ENCODE peak calls at places on chromosomes 11 and 22, in seven cellular contexts. One of them, this sample, is unnamed.

GRCh38 chr11:43933608-43934358 is 8.7 kb upstream of the C11orf96 start:
- DNase-seq in germinal center: no peak
- DNase-seq in SJCRH30: peak
- DNase-seq in A172: no peak
- DNase-seq in fibroblast of the conjunctiva: no peak
- DNase-seq in Jurkat, Clone E6-1: no peak
- DNase-seq in NCI-H146: peak
- DNase-seq in this sample: no peak

GRCh38 chr11:102431404-102431803 is 21.2 kb downstream of the TMEM123 start:
- DNase-seq in germinal center: no peak
- DNase-seq in SJCRH30: no peak
- DNase-seq in A172: no peak
- DNase-seq in fibroblast of the conjunctiva: no peak
- DNase-seq in Jurkat, Clone E6-1: no peak
- DNase-seq in NCI-H146: no peak
- DNase-seq in this sample: no peak

GRCh38 chr22:37008365-37008764 is 10.9 kb downstream of the TST start:
- DNase-seq in germinal center: no peak
- DNase-seq in SJCRH30: no peak
- DNase-seq in A172: no peak
- DNase-seq in fibroblast of the conjunctiva: no peak
- DNase-seq in Jurkat, Clone E6-1: no peak
- DNase-seq in NCI-H146: no peak
- DNase-seq in this sample: no peak

GRCh38 chr11:2975594-2975993 is 16.5 kb downstream of the NAP1L4 start:
- DNase-seq in germinal center: peak
- DNase-seq in SJCRH30: no peak
- DNase-seq in A172: peak
- DNase-seq in fibroblast of the conjunctiva: peak
- DNase-seq in Jurkat, Clone E6-1: peak
- DNase-seq in NCI-H146: peak
- DNase-seq in this sample: peak

GRCh38 chr11:13358871-13359270 is 81.3 kb downstream of the BMAL1 start:
- DNase-seq in germinal center: no peak
- DNase-seq in SJCRH30: no peak
- DNase-seq in A172: no peak
- DNase-seq in fibroblast of the conjunctiva: no peak
- DNase-seq in Jurkat, Clone E6-1: no peak
- DNase-seq in NCI-H146: no peak
- DNase-seq in this sample: no peak

GRCh38 chr22:45284705-45285305 is at the start of gene UPK3A:
- DNase-seq in germinal center: peak
- DNase-seq in SJCRH30: no peak
- DNase-seq in A172: no peak
- DNase-seq in fibroblast of the conjunctiva: no peak
- DNase-seq in Jurkat, Clone E6-1: no peak
- DNase-seq in NCI-H146: peak
- DNase-seq in this sample: peak

GRCh38 chr22:20424937-20425587 is 12.6 kb downstream of the SCARF2 start:
- DNase-seq in germinal center: no peak
- DNase-seq in SJCRH30: no peak
- DNase-seq in A172: no peak
- DNase-seq in fibroblast of the conjunctiva: no peak
- DNase-seq in Jurkat, Clone E6-1: no peak
- DNase-seq in NCI-H146: no peak
- DNase-seq in this sample: no peak

GRCh38 chr22:36461665-36462474 is 19.6 kb downstream of the TXN2 start:
- DNase-seq in germinal center: no peak
- DNase-seq in SJCRH30: peak
- DNase-seq in A172: peak
- DNase-seq in fibroblast of the conjunctiva: no peak
- DNase-seq in Jurkat, Clone E6-1: no peak
- DNase-seq in NCI-H146: no peak
- DNase-seq in this sample: no peak

GRCh38 chr22:30396871-30397655 is at the start of gene SEC14L2:
- DNase-seq in germinal center: peak
- DNase-seq in SJCRH30: peak
- DNase-seq in A172: no peak
- DNase-seq in fibroblast of the conjunctiva: no peak
- DNase-seq in Jurkat, Clone E6-1: peak
- DNase-seq in NCI-H146: peak
- DNase-seq in this sample: peak

GRCh38 chr22:30675436-30675835 is 7.8 kb upstream of the DUSP18 start:
- DNase-seq in germinal center: no peak
- DNase-seq in SJCRH30: no peak
- DNase-seq in A172: no peak
- DNase-seq in fibroblast of the conjunctiva: no peak
- DNase-seq in Jurkat, Clone E6-1: peak
- DNase-seq in NCI-H146: peak
- DNase-seq in this sample: no peak

GRCh38 chr11:123457187-123457770 is 27.2 kb downstream of the GRAMD1B start:
- DNase-seq in germinal center: no peak
- DNase-seq in SJCRH30: no peak
- DNase-seq in A172: no peak
- DNase-seq in fibroblast of the conjunctiva: no peak
- DNase-seq in Jurkat, Clone E6-1: peak
- DNase-seq in NCI-H146: no peak
- DNase-seq in this sample: no peak

GRCh38 chr11:30879322-30880020 is 293.3 kb upstream of the MPPED2 start:
- DNase-seq in germinal center: no peak
- DNase-seq in SJCRH30: no peak
- DNase-seq in A172: no peak
- DNase-seq in fibroblast of the conjunctiva: no peak
- DNase-seq in Jurkat, Clone E6-1: no peak
- DNase-seq in NCI-H146: peak
- DNase-seq in this sample: no peak

GRCh38 chr11:67356867-67357561 is 3.7 kb upstream of the POLD4 start:
- DNase-seq in germinal center: peak
- DNase-seq in SJCRH30: peak
- DNase-seq in A172: peak
- DNase-seq in fibroblast of the conjunctiva: peak
- DNase-seq in Jurkat, Clone E6-1: peak
- DNase-seq in NCI-H146: peak
- DNase-seq in this sample: peak

GRCh38 chr11:117823941-117824420 is 563 bp downstream of the FXYD2 start:
- DNase-seq in germinal center: no peak
- DNase-seq in SJCRH30: no peak
- DNase-seq in A172: no peak
- DNase-seq in fibroblast of the conjunctiva: no peak
- DNase-seq in Jurkat, Clone E6-1: peak
- DNase-seq in NCI-H146: no peak
- DNase-seq in this sample: no peak

GRCh38 chr11:26285593-26285992 is 46.3 kb upstream of the ANO3 start:
- DNase-seq in germinal center: no peak
- DNase-seq in SJCRH30: no peak
- DNase-seq in A172: no peak
- DNase-seq in fibroblast of the conjunctiva: no peak
- DNase-seq in Jurkat, Clone E6-1: no peak
- DNase-seq in NCI-H146: no peak
- DNase-seq in this sample: no peak

GRCh38 chr11:44758996-44759395 is 32.2 kb downstream of the TSPAN18 start:
- DNase-seq in germinal center: no peak
- DNase-seq in SJCRH30: no peak
- DNase-seq in A172: no peak
- DNase-seq in fibroblast of the conjunctiva: no peak
- DNase-seq in Jurkat, Clone E6-1: no peak
- DNase-seq in NCI-H146: no peak
- DNase-seq in this sample: no peak

GRCh38 chr22:42655693-42656092 is 6.5 kb upstream of the CYB5R3 start:
- DNase-seq in germinal center: peak
- DNase-seq in SJCRH30: no peak
- DNase-seq in A172: no peak
- DNase-seq in fibroblast of the conjunctiva: no peak
- DNase-seq in Jurkat, Clone E6-1: no peak
- DNase-seq in NCI-H146: peak
- DNase-seq in this sample: peak

GRCh38 chr11:86571273-86571948 is 101.0 kb downstream of the ME3 start:
- DNase-seq in germinal center: no peak
- DNase-seq in SJCRH30: peak
- DNase-seq in A172: peak
- DNase-seq in fibroblast of the conjunctiva: no peak
- DNase-seq in Jurkat, Clone E6-1: peak
- DNase-seq in NCI-H146: peak
- DNase-seq in this sample: peak

GRCh38 chr22:28341001-28341400 is 338.6 kb downstream of the TTC28 start:
- DNase-seq in germinal center: no peak
- DNase-seq in SJCRH30: no peak
- DNase-seq in A172: peak
- DNase-seq in fibroblast of the conjunctiva: no peak
- DNase-seq in Jurkat, Clone E6-1: no peak
- DNase-seq in NCI-H146: no peak
- DNase-seq in this sample: no peak

GRCh38 chr22:26744892-26745808 is 87.8 kb downstream of the MIAT start:
- DNase-seq in germinal center: no peak
- DNase-seq in SJCRH30: no peak
- DNase-seq in A172: no peak
- DNase-seq in fibroblast of the conjunctiva: no peak
- DNase-seq in Jurkat, Clone E6-1: no peak
- DNase-seq in NCI-H146: no peak
- DNase-seq in this sample: no peak

GRCh38 chr11:123351375-123351774 is 78.7 kb upstream of the GRAMD1B start:
- DNase-seq in germinal center: no peak
- DNase-seq in SJCRH30: no peak
- DNase-seq in A172: no peak
- DNase-seq in fibroblast of the conjunctiva: no peak
- DNase-seq in Jurkat, Clone E6-1: no peak
- DNase-seq in NCI-H146: no peak
- DNase-seq in this sample: no peak

GRCh38 chr22:44068422-44069191 is 44.5 kb downstream of the PARVB start:
- DNase-seq in germinal center: peak
- DNase-seq in SJCRH30: no peak
- DNase-seq in A172: no peak
- DNase-seq in fibroblast of the conjunctiva: no peak
- DNase-seq in Jurkat, Clone E6-1: no peak
- DNase-seq in NCI-H146: no peak
- DNase-seq in this sample: no peak

GRCh38 chr11:4551346-4551979 is 6.5 kb downstream of the OR52M1 start:
- DNase-seq in germinal center: peak
- DNase-seq in SJCRH30: no peak
- DNase-seq in A172: no peak
- DNase-seq in fibroblast of the conjunctiva: no peak
- DNase-seq in Jurkat, Clone E6-1: no peak
- DNase-seq in NCI-H146: no peak
- DNase-seq in this sample: peak

GRCh38 chr11:76839326-76839725 is 21.4 kb upstream of the ACER3 start:
- DNase-seq in germinal center: no peak
- DNase-seq in SJCRH30: no peak
- DNase-seq in A172: no peak
- DNase-seq in fibroblast of the conjunctiva: no peak
- DNase-seq in Jurkat, Clone E6-1: no peak
- DNase-seq in NCI-H146: no peak
- DNase-seq in this sample: no peak

GRCh38 chr11:75565221-75565814 is 3.3 kb downstream of the SERPINH1 start:
- DNase-seq in germinal center: no peak
- DNase-seq in SJCRH30: peak
- DNase-seq in A172: peak
- DNase-seq in fibroblast of the conjunctiva: no peak
- DNase-seq in Jurkat, Clone E6-1: no peak
- DNase-seq in NCI-H146: no peak
- DNase-seq in this sample: no peak

GRCh38 chr22:47095395-47096122 is 333.1 kb downstream of the TBC1D22A start:
- DNase-seq in germinal center: no peak
- DNase-seq in SJCRH30: no peak
- DNase-seq in A172: no peak
- DNase-seq in fibroblast of the conjunctiva: no peak
- DNase-seq in Jurkat, Clone E6-1: no peak
- DNase-seq in NCI-H146: no peak
- DNase-seq in this sample: no peak